ENCODE peak calls at places on chromosomes 7 and 10, in six cellular contexts. T, V, U, R, G and I are unnamed samples.

GRCh38 chr10:62632071-62632809 is 172.3 kb upstream of the ADO start:
- DNase-seq in R (no peak), T (no peak), V (no peak), G (peak), U (no peak), I (peak)

GRCh38 chr10:74924251-74924954 is 98.0 kb downstream of the KAT6B start:
- DNase-seq in U (peak), T (peak), R (no peak), G (no peak), V (no peak), I (no peak)

GRCh38 chr10:11684717-11685645 is 57.2 kb upstream of the ECHDC3 start:
- DNase-seq in U (peak), V (no peak), G (peak), T (peak), R (no peak), I (peak)

GRCh38 chr10:535051-535450 is 154.4 kb downstream of the DIP2C start:
- DNase-seq in V (no peak), G (no peak), T (no peak), R (no peak), U (no peak), I (no peak)

GRCh38 chr7:122143376-122143750 is 686 bp downstream of the AASS start:
- DNase-seq in V (peak), G (peak), T (peak), U (peak), R (peak), I (peak)

GRCh38 chr10:102814456-102814871 is 22.7 kb downstream of the CYP17A1 start:
- DNase-seq in R (no peak), T (peak), V (no peak), G (peak), U (no peak), I (no peak)

GRCh38 chr10:126160971-126161630 is 227.2 kb downstream of the ADAM12 start:
- DNase-seq in V (no peak), G (no peak), R (no peak), T (peak), U (no peak), I (no peak)

GRCh38 chr7:133409421-133409820 is 156.5 kb downstream of the EXOC4 start:
- DNase-seq in G (no peak), R (no peak), V (no peak), T (no peak), U (no peak), I (no peak)

GRCh38 chr10:89001428-89002072 is 11.0 kb downstream of the FAS start:
- DNase-seq in R (no peak), T (peak), U (peak), V (no peak), G (no peak), I (no peak)

GRCh38 chr7:115269486-115269885 is 347.6 kb downstream of the MDFIC start:
- DNase-seq in V (no peak), T (peak), U (no peak), R (no peak), G (no peak), I (no peak)

GRCh38 chr10:129108378-129108777 is 358.7 kb upstream of the MGMT start:
- DNase-seq in V (no peak), U (no peak), G (no peak), T (no peak), R (no peak), I (no peak)

GRCh38 chr10:4945706-4946348 is 17.4 kb upstream of the AKR1C1 start:
- DNase-seq in T (no peak), U (no peak), G (no peak), V (no peak), R (no peak), I (no peak)

GRCh38 chr10:111578076-111578475 is 501.2 kb downstream of the ADRA2A start:
- DNase-seq in U (no peak), R (no peak), G (no peak), V (peak), T (no peak), I (no peak)

DNA sequence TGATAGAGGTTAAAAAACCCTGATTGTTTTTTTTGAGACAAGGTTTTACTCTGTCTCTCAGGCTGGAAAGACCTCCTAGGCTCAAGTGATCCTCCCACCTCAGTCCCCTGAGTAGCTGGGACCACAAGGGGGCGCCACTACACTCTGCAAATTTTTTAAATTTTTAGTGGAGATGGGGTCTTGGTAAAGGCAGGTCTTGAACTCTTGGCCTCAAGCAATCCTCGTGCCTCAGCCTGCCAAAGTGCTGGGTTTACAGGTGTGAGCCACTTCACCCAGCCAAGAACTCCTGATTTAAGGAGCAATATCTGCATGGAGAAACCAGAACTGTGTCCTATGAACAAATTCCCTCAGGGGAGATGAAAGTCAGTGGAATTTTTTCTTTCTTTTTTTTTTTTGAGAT is 7.3 kb upstream of the KLHDC10 start:
- DNase-seq in V (peak), R (peak), T (peak), U (peak), G (no peak), I (peak)
- TF ChIP-seq CTCF in V (peak), R (peak), T (peak), U (peak), G (peak), I (peak)

GRCh38 chr7:80659120-80660055 is 20.9 kb downstream of the CD36 start:
- DNase-seq in T (peak), R (peak), U (peak), V (no peak), G (no peak), I (no peak)

GRCh38 chr7:80660939-80661338 is 22.5 kb downstream of the CD36 start:
- DNase-seq in T (no peak), G (no peak), V (no peak), R (no peak), U (no peak), I (no peak)

GRCh38 chr7:80662252-80662651 is 23.8 kb downstream of the CD36 start:
- DNase-seq in V (no peak), T (no peak), G (no peak), R (no peak), U (no peak), I (no peak)

GRCh38 chr7:80665526-80665925 is 27.1 kb downstream of the CD36 start:
- DNase-seq in T (no peak), V (no peak), R (no peak), U (no peak), G (no peak), I (no peak)

DNA sequence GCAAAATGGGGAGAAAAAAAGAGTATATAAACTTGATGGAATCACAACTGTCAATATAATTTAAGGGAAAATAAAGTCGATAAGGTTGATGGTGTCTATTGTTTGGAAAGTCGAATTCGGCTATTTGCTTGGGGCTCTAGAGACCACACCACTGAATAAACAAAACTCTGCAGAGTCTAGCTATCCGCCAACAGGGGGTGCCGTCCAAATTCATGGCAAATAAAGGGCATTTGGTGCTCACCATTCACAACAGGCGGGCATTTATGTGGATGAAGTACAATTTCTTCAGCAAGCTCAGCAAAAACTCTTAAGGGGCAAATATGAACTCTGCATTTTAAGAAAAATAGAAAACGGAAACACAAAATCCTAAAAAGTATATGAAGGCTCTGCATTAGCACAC is 23.3 kb downstream of the CD36 start:
- DNase-seq in T (peak), V (no peak), R (no peak), G (no peak), U (no peak), I (no peak)
- TF ChIP-seq CTCF in T (peak), V (no peak), R (peak), G (peak), U (peak), I (no peak)

DNA sequence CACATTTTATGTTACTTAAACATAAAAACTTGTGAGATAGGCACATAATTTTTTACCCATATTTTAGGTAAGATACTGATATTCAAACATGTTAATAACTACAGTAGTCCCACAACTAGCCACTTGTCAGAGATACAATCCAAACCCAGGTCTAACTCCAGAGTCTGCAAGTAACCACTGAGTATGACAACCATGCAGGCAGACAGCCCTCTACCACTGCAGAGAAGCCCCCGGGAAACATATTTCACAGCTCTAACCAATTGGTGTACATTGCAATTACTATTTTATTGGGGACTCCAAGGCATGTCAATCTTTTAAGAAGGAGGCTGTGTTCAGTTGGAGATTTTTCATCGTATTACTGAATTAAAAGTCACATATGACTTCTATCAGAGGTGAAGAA is 107.2 kb upstream of the FAM133B start:
- DNase-seq in G (no peak), R (no peak), U (no peak), V (no peak), T (peak), I (no peak)
- TF ChIP-seq CTCF in G (no peak), R (no peak), U (no peak), V (no peak), T (no peak), I (no peak)

DNA sequence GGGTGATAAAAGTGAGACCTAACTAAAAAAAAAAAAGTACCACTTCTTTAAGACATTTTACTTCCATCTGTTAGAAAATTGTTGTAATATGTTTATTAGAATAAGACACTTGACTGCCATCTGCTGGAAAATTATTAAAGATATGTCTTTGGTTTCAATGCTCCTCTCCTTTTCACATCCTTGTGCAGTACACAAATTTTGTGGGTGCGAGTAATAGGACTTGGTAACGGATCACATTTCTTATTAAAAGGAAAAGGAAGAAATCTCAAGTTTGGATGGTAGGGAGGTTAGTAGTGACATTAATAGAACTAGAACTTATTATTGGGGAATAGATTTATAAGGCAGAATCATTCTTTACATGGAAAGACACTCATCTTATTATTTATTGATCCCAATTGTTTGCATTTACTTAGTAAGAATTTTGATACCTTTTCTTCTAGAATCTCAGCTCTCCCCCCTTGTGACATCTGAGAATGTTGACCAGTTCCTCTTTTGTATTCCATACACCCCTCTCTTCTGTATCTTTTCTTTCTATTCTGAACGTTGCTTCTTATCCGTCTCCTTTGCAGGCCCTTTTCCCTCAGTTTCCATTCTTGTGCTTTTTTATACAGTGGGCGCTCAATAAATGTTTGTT is 43.0 kb upstream of the RPA3 start:
- DNase-seq in R (no peak), U (peak), V (no peak), G (no peak), T (peak), I (no peak)
- TF ChIP-seq CTCF in R (peak), U (peak), V (no peak), G (peak), T (peak), I (peak)

GRCh38 chr10:123584419-123584775 is 81.8 kb upstream of the GPR26 start:
- DNase-seq in T (no peak), U (no peak), R (no peak), V (no peak), G (no peak), I (no peak)
- TF ChIP-seq CTCF in T (no peak), U (no peak), R (no peak), V (no peak), G (no peak), I (no peak)